ENCODE peak calls at places on chromosome 2, in ten cellular contexts. One of them, this sample, is unnamed.

GRCh38 chr2:218005486-218005885 is 2.7 kb upstream of the TNS1 start:
- DNase-seq in fibroblast of lung: peak
- DNase-seq in activated CD8-positive, alpha-beta memory T cell treated with anti-CD3 and anti-CD28 coated beads for 48 hours: no peak
- DNase-seq in osteoblast: peak
- DNase-seq in kidney epithelial cell: no peak
- DNase-seq in B cell: no peak
- DNase-seq in hypothalamus: no peak
- DNase-seq in spleen: no peak
- DNase-seq in SJSA1: no peak
- DNase-seq in NT2/D1: no peak
- DNase-seq in this sample: no peak

GRCh38 chr2:235045973-235046343 is 94.1 kb downstream of the SH3BP4 start:
- DNase-seq in fibroblast of lung: no peak
- DNase-seq in activated CD8-positive, alpha-beta memory T cell treated with anti-CD3 and anti-CD28 coated beads for 48 hours: no peak
- DNase-seq in osteoblast: no peak
- DNase-seq in kidney epithelial cell: no peak
- DNase-seq in B cell: no peak
- DNase-seq in hypothalamus: no peak
- DNase-seq in spleen: no peak
- DNase-seq in SJSA1: no peak
- DNase-seq in NT2/D1: no peak
- DNase-seq in this sample: no peak

GRCh38 chr2:26033270-26033768 is 565 bp upstream of the RAB10 start:
- DNase-seq in fibroblast of lung: peak
- DNase-seq in activated CD8-positive, alpha-beta memory T cell treated with anti-CD3 and anti-CD28 coated beads for 48 hours: no peak
- DNase-seq in osteoblast: peak
- DNase-seq in kidney epithelial cell: no peak
- DNase-seq in B cell: no peak
- DNase-seq in hypothalamus: no peak
- DNase-seq in spleen: no peak
- DNase-seq in SJSA1: peak
- DNase-seq in NT2/D1: peak
- DNase-seq in this sample: no peak

GRCh38 chr2:147925886-147926285 is 81.1 kb downstream of the ACVR2A start:
- DNase-seq in fibroblast of lung: no peak
- DNase-seq in activated CD8-positive, alpha-beta memory T cell treated with anti-CD3 and anti-CD28 coated beads for 48 hours: no peak
- DNase-seq in osteoblast: no peak
- DNase-seq in kidney epithelial cell: no peak
- DNase-seq in B cell: no peak
- DNase-seq in hypothalamus: no peak
- DNase-seq in spleen: no peak
- DNase-seq in SJSA1: no peak
- DNase-seq in NT2/D1: no peak
- DNase-seq in this sample: no peak

GRCh38 chr2:216596234-216596985 is 36.8 kb upstream of the IGFBP2 start:
- DNase-seq in fibroblast of lung: peak
- DNase-seq in activated CD8-positive, alpha-beta memory T cell treated with anti-CD3 and anti-CD28 coated beads for 48 hours: no peak
- DNase-seq in osteoblast: no peak
- DNase-seq in kidney epithelial cell: no peak
- DNase-seq in B cell: no peak
- DNase-seq in hypothalamus: no peak
- DNase-seq in spleen: no peak
- DNase-seq in SJSA1: peak
- DNase-seq in NT2/D1: no peak
- DNase-seq in this sample: no peak

GRCh38 chr2:125745514-125745913 is 910.4 kb upstream of the GYPC start:
- DNase-seq in fibroblast of lung: no peak
- DNase-seq in activated CD8-positive, alpha-beta memory T cell treated with anti-CD3 and anti-CD28 coated beads for 48 hours: no peak
- DNase-seq in osteoblast: no peak
- DNase-seq in kidney epithelial cell: no peak
- DNase-seq in B cell: no peak
- DNase-seq in hypothalamus: peak
- DNase-seq in spleen: no peak
- DNase-seq in SJSA1: no peak
- DNase-seq in NT2/D1: peak
- DNase-seq in this sample: peak

GRCh38 chr2:79090678-79091077 is 2.9 kb upstream of the REG1B start:
- DNase-seq in fibroblast of lung: no peak
- DNase-seq in activated CD8-positive, alpha-beta memory T cell treated with anti-CD3 and anti-CD28 coated beads for 48 hours: no peak
- DNase-seq in osteoblast: no peak
- DNase-seq in kidney epithelial cell: no peak
- DNase-seq in B cell: no peak
- DNase-seq in hypothalamus: no peak
- DNase-seq in spleen: no peak
- DNase-seq in SJSA1: no peak
- DNase-seq in NT2/D1: no peak
- DNase-seq in this sample: no peak

GRCh38 chr2:113876503-113877387 is 13.1 kb upstream of the ACTR3 start:
- DNase-seq in fibroblast of lung: peak
- DNase-seq in activated CD8-positive, alpha-beta memory T cell treated with anti-CD3 and anti-CD28 coated beads for 48 hours: peak
- DNase-seq in osteoblast: no peak
- DNase-seq in kidney epithelial cell: peak
- DNase-seq in B cell: no peak
- DNase-seq in hypothalamus: no peak
- DNase-seq in spleen: peak
- DNase-seq in SJSA1: peak
- DNase-seq in NT2/D1: no peak
- DNase-seq in this sample: no peak

GRCh38 chr2:74010087-74010541 is 25.4 kb downstream of the TET3 start:
- DNase-seq in fibroblast of lung: peak
- DNase-seq in activated CD8-positive, alpha-beta memory T cell treated with anti-CD3 and anti-CD28 coated beads for 48 hours: no peak
- DNase-seq in osteoblast: no peak
- DNase-seq in kidney epithelial cell: no peak
- DNase-seq in B cell: no peak
- DNase-seq in hypothalamus: no peak
- DNase-seq in spleen: peak
- DNase-seq in SJSA1: peak
- DNase-seq in NT2/D1: no peak
- DNase-seq in this sample: no peak

GRCh38 chr2:43041661-43042360 is 184.6 kb downstream of the ZFP36L2 start:
- DNase-seq in fibroblast of lung: peak
- DNase-seq in activated CD8-positive, alpha-beta memory T cell treated with anti-CD3 and anti-CD28 coated beads for 48 hours: no peak
- DNase-seq in osteoblast: peak
- DNase-seq in kidney epithelial cell: peak
- DNase-seq in B cell: no peak
- DNase-seq in hypothalamus: no peak
- DNase-seq in spleen: peak
- DNase-seq in SJSA1: peak
- DNase-seq in NT2/D1: peak
- DNase-seq in this sample: no peak

GRCh38 chr2:230774348-230774951 is 61.8 kb downstream of the CAB39 start:
- DNase-seq in fibroblast of lung: peak
- DNase-seq in activated CD8-positive, alpha-beta memory T cell treated with anti-CD3 and anti-CD28 coated beads for 48 hours: no peak
- DNase-seq in osteoblast: peak
- DNase-seq in kidney epithelial cell: no peak
- DNase-seq in B cell: no peak
- DNase-seq in hypothalamus: no peak
- DNase-seq in spleen: no peak
- DNase-seq in SJSA1: no peak
- DNase-seq in NT2/D1: no peak
- DNase-seq in this sample: no peak

GRCh38 chr2:25035537-25036220 is 6.2 kb upstream of the EFR3B start:
- DNase-seq in fibroblast of lung: no peak
- DNase-seq in activated CD8-positive, alpha-beta memory T cell treated with anti-CD3 and anti-CD28 coated beads for 48 hours: no peak
- DNase-seq in osteoblast: no peak
- DNase-seq in kidney epithelial cell: no peak
- DNase-seq in B cell: no peak
- DNase-seq in hypothalamus: no peak
- DNase-seq in spleen: no peak
- DNase-seq in SJSA1: no peak
- DNase-seq in NT2/D1: no peak
- DNase-seq in this sample: no peak

GRCh38 chr2:164606557-164606956 is 14.7 kb downstream of the GRB14 start:
- DNase-seq in fibroblast of lung: peak
- DNase-seq in activated CD8-positive, alpha-beta memory T cell treated with anti-CD3 and anti-CD28 coated beads for 48 hours: no peak
- DNase-seq in osteoblast: peak
- DNase-seq in kidney epithelial cell: no peak
- DNase-seq in B cell: no peak
- DNase-seq in hypothalamus: no peak
- DNase-seq in spleen: no peak
- DNase-seq in SJSA1: no peak
- DNase-seq in NT2/D1: no peak
- DNase-seq in this sample: no peak

GRCh38 chr2:239226677-239227076 is 174.1 kb downstream of the HDAC4 start:
- DNase-seq in fibroblast of lung: no peak
- DNase-seq in activated CD8-positive, alpha-beta memory T cell treated with anti-CD3 and anti-CD28 coated beads for 48 hours: no peak
- DNase-seq in osteoblast: no peak
- DNase-seq in kidney epithelial cell: no peak
- DNase-seq in B cell: no peak
- DNase-seq in hypothalamus: peak
- DNase-seq in spleen: peak
- DNase-seq in SJSA1: no peak
- DNase-seq in NT2/D1: no peak
- DNase-seq in this sample: no peak

GRCh38 chr2:50607746-50608145 is 424.2 kb downstream of the NRXN1 start:
- DNase-seq in fibroblast of lung: no peak
- DNase-seq in activated CD8-positive, alpha-beta memory T cell treated with anti-CD3 and anti-CD28 coated beads for 48 hours: no peak
- DNase-seq in osteoblast: no peak
- DNase-seq in kidney epithelial cell: no peak
- DNase-seq in B cell: no peak
- DNase-seq in hypothalamus: no peak
- DNase-seq in spleen: no peak
- DNase-seq in SJSA1: no peak
- DNase-seq in NT2/D1: no peak
- DNase-seq in this sample: no peak

GRCh38 chr2:241671457-241672240 is 15.0 kb downstream of the DTYMK start:
- DNase-seq in fibroblast of lung: no peak
- DNase-seq in activated CD8-positive, alpha-beta memory T cell treated with anti-CD3 and anti-CD28 coated beads for 48 hours: no peak
- DNase-seq in osteoblast: no peak
- DNase-seq in kidney epithelial cell: no peak
- DNase-seq in B cell: no peak
- DNase-seq in hypothalamus: no peak
- DNase-seq in spleen: no peak
- DNase-seq in SJSA1: no peak
- DNase-seq in NT2/D1: no peak
- DNase-seq in this sample: no peak

GRCh38 chr2:130365075-130365474 is 9.2 kb downstream of the PTPN18 start:
- DNase-seq in fibroblast of lung: no peak
- DNase-seq in activated CD8-positive, alpha-beta memory T cell treated with anti-CD3 and anti-CD28 coated beads for 48 hours: no peak
- DNase-seq in osteoblast: no peak
- DNase-seq in kidney epithelial cell: no peak
- DNase-seq in B cell: no peak
- DNase-seq in hypothalamus: no peak
- DNase-seq in spleen: no peak
- DNase-seq in SJSA1: no peak
- DNase-seq in NT2/D1: no peak
- DNase-seq in this sample: no peak

GRCh38 chr2:118738524-118739308 is 108.7 kb downstream of the EN1 start:
- DNase-seq in fibroblast of lung: peak
- DNase-seq in activated CD8-positive, alpha-beta memory T cell treated with anti-CD3 and anti-CD28 coated beads for 48 hours: no peak
- DNase-seq in osteoblast: peak
- DNase-seq in kidney epithelial cell: peak
- DNase-seq in B cell: no peak
- DNase-seq in hypothalamus: no peak
- DNase-seq in spleen: no peak
- DNase-seq in SJSA1: peak
- DNase-seq in NT2/D1: peak
- DNase-seq in this sample: no peak

GRCh38 chr2:98157557-98157956 is 70.6 kb downstream of the VWA3B start:
- DNase-seq in fibroblast of lung: no peak
- DNase-seq in activated CD8-positive, alpha-beta memory T cell treated with anti-CD3 and anti-CD28 coated beads for 48 hours: no peak
- DNase-seq in osteoblast: no peak
- DNase-seq in kidney epithelial cell: no peak
- DNase-seq in B cell: no peak
- DNase-seq in hypothalamus: no peak
- DNase-seq in spleen: no peak
- DNase-seq in SJSA1: no peak
- DNase-seq in NT2/D1: no peak
- DNase-seq in this sample: no peak

GRCh38 chr2:120400546-120400945 is 54.6 kb downstream of the INHBB start:
- DNase-seq in fibroblast of lung: no peak
- DNase-seq in activated CD8-positive, alpha-beta memory T cell treated with anti-CD3 and anti-CD28 coated beads for 48 hours: no peak
- DNase-seq in osteoblast: peak
- DNase-seq in kidney epithelial cell: no peak
- DNase-seq in B cell: no peak
- DNase-seq in hypothalamus: no peak
- DNase-seq in spleen: peak
- DNase-seq in SJSA1: peak
- DNase-seq in NT2/D1: no peak
- DNase-seq in this sample: no peak

GRCh38 chr2:200174433-200175216 is 131.9 kb upstream of the SPATS2L start:
- DNase-seq in fibroblast of lung: no peak
- DNase-seq in activated CD8-positive, alpha-beta memory T cell treated with anti-CD3 and anti-CD28 coated beads for 48 hours: no peak
- DNase-seq in osteoblast: no peak
- DNase-seq in kidney epithelial cell: no peak
- DNase-seq in B cell: no peak
- DNase-seq in hypothalamus: no peak
- DNase-seq in spleen: no peak
- DNase-seq in SJSA1: no peak
- DNase-seq in NT2/D1: no peak
- DNase-seq in this sample: no peak

GRCh38 chr2:195651041-195651440 is 6.0 kb upstream of the SLC39A10 start:
- DNase-seq in fibroblast of lung: no peak
- DNase-seq in activated CD8-positive, alpha-beta memory T cell treated with anti-CD3 and anti-CD28 coated beads for 48 hours: no peak
- DNase-seq in osteoblast: no peak
- DNase-seq in kidney epithelial cell: no peak
- DNase-seq in B cell: no peak
- DNase-seq in hypothalamus: no peak
- DNase-seq in spleen: no peak
- DNase-seq in SJSA1: no peak
- DNase-seq in NT2/D1: no peak
- DNase-seq in this sample: no peak

GRCh38 chr2:39608690-39609457 is 56.8 kb upstream of the TMEM178A start:
- DNase-seq in fibroblast of lung: no peak
- DNase-seq in activated CD8-positive, alpha-beta memory T cell treated with anti-CD3 and anti-CD28 coated beads for 48 hours: no peak
- DNase-seq in osteoblast: no peak
- DNase-seq in kidney epithelial cell: no peak
- DNase-seq in B cell: no peak
- DNase-seq in hypothalamus: peak
- DNase-seq in spleen: no peak
- DNase-seq in SJSA1: no peak
- DNase-seq in NT2/D1: no peak
- DNase-seq in this sample: no peak

GRCh38 chr2:85212846-85213245 is 79.7 kb downstream of the TCF7L1 start:
- DNase-seq in fibroblast of lung: no peak
- DNase-seq in activated CD8-positive, alpha-beta memory T cell treated with anti-CD3 and anti-CD28 coated beads for 48 hours: no peak
- DNase-seq in osteoblast: no peak
- DNase-seq in kidney epithelial cell: no peak
- DNase-seq in B cell: no peak
- DNase-seq in hypothalamus: no peak
- DNase-seq in spleen: no peak
- DNase-seq in SJSA1: no peak
- DNase-seq in NT2/D1: no peak
- DNase-seq in this sample: no peak

GRCh38 chr2:238997684-238998083 is 149.8 kb downstream of the TWIST2 start:
- DNase-seq in fibroblast of lung: no peak
- DNase-seq in activated CD8-positive, alpha-beta memory T cell treated with anti-CD3 and anti-CD28 coated beads for 48 hours: no peak
- DNase-seq in osteoblast: no peak
- DNase-seq in kidney epithelial cell: no peak
- DNase-seq in B cell: no peak
- DNase-seq in hypothalamus: no peak
- DNase-seq in spleen: peak
- DNase-seq in SJSA1: peak
- DNase-seq in NT2/D1: no peak
- DNase-seq in this sample: no peak

GRCh38 chr2:169046440-169047151 is 15.5 kb upstream of the ABCB11 start:
- DNase-seq in fibroblast of lung: no peak
- DNase-seq in activated CD8-positive, alpha-beta memory T cell treated with anti-CD3 and anti-CD28 coated beads for 48 hours: no peak
- DNase-seq in osteoblast: no peak
- DNase-seq in kidney epithelial cell: no peak
- DNase-seq in B cell: no peak
- DNase-seq in hypothalamus: no peak
- DNase-seq in spleen: no peak
- DNase-seq in SJSA1: no peak
- DNase-seq in NT2/D1: no peak
- DNase-seq in this sample: no peak

GRCh38 chr2:178819147-178819875 is 12.1 kb upstream of the TTN start:
- DNase-seq in fibroblast of lung: peak
- DNase-seq in activated CD8-positive, alpha-beta memory T cell treated with anti-CD3 and anti-CD28 coated beads for 48 hours: no peak
- DNase-seq in osteoblast: no peak
- DNase-seq in kidney epithelial cell: no peak
- DNase-seq in B cell: no peak
- DNase-seq in hypothalamus: no peak
- DNase-seq in spleen: no peak
- DNase-seq in SJSA1: no peak
- DNase-seq in NT2/D1: no peak
- DNase-seq in this sample: no peak

GRCh38 chr2:196066794-196067382 is 1.7 kb downstream of the DNAH7 start:
- DNase-seq in fibroblast of lung: no peak
- DNase-seq in activated CD8-positive, alpha-beta memory T cell treated with anti-CD3 and anti-CD28 coated beads for 48 hours: no peak
- DNase-seq in osteoblast: no peak
- DNase-seq in kidney epithelial cell: no peak
- DNase-seq in B cell: peak
- DNase-seq in hypothalamus: peak
- DNase-seq in spleen: no peak
- DNase-seq in SJSA1: no peak
- DNase-seq in NT2/D1: no peak
- DNase-seq in this sample: no peak

This sample was measured in neural crest cell.